ENCODE peak calls at places on chromosome 13, in nine cellular contexts. F is left ventricle myocardium inferior; L is hepatic stellate cell; O is tibial nerve; M is retinal pigment epithelial cell; Y is stimulated activated effector memory CD8-positive, alpha-beta T cell treated with anti-CD3 and anti-CD28 coated beads, Interleukin-12 subunit alpha, Interleukin-12 subunit beta, amount 100 ng/mL, for 72 hours; H is psoas muscle; Q is astrocyte of the spinal cord; D is AG20443. A is an unnamed sample.

GRCh38 chr13:39531646-39532045 is 71.3 kb downstream of the LHFPL6 start:
- DNase-seq in Y (no peak), D (no peak), L (no peak), M (no peak), Q (no peak), O (no peak), H (no peak), F (no peak), A (no peak)

GRCh38 chr13:27476943-27477681 is 26.7 kb upstream of the MTIF3 start:
- DNase-seq in Y (no peak), D (peak; percentile 82), H (no peak), L (peak; percentile 18), M (no peak), O (no peak), F (no peak), Q (peak; percentile 47), A (no peak)

GRCh38 chr13:113491418-113491883 is 940 bp upstream of the DCUN1D2 start:
- DNase-seq in L (peak; percentile 68), Q (peak; percentile 29), F (peak; percentile 45), M (no peak), H (peak; percentile 67), D (peak; percentile 69), Y (no peak), O (no peak), A (no peak)

GRCh38 chr13:84400711-84401110 is 518.4 kb upstream of the SLITRK1 start:
- DNase-seq in Y (no peak), O (no peak), Q (peak; percentile 91), F (no peak), H (no peak), M (peak; percentile 92), D (peak; percentile 8), L (peak; percentile 1), A (peak; percentile 88)

GRCh38 chr13:106919093-106919492 is 351.2 kb upstream of the ARGLU1 start:
- DNase-seq in F (no peak), D (no peak), O (no peak), Y (no peak), Q (peak; percentile 22), H (no peak), M (no peak), L (no peak), A (peak; percentile 1)

GRCh38 chr13:89726690-89727435 is 1620.6 kb upstream of the MIR17HG start:
- DNase-seq in O (no peak), H (no peak), Y (no peak), L (no peak), M (peak; percentile 43), D (no peak), F (no peak), Q (peak; percentile 88), A (peak; percentile 6)

GRCh38 chr13:93505104-93505952 is 278.7 kb downstream of the GPC6 start:
- DNase-seq in H (no peak), L (no peak), D (no peak), M (no peak), O (no peak), Q (peak; percentile 33), F (no peak), Y (no peak), A (no peak)

GRCh38 chr13:72990883-72991282 is 67.9 kb upstream of the KLF5 start:
- DNase-seq in D (no peak), L (no peak), Q (no peak), H (no peak), O (no peak), M (no peak), Y (no peak), F (no peak), A (no peak)

GRCh38 chr13:41742917-41743552 is 217.9 kb downstream of the VWA8 start:
- DNase-seq in Q (no peak), M (no peak), Y (no peak), L (no peak), F (no peak), O (no peak), H (no peak), D (no peak), A (no peak)

GRCh38 chr13:76271728-76272232 is 614.4 kb downstream of the KCTD12 start:
- DNase-seq in M (no peak), O (no peak), Q (peak; percentile 18), D (no peak), Y (no peak), L (no peak), F (no peak), H (no peak), A (no peak)

GRCh38 chr13:80338781-80339577 is 1.9 kb downstream of the SPRY2 start:
- DNase-seq in Y (peak; percentile 11), F (peak; percentile 76), L (peak; percentile 82), D (peak; percentile 76), O (peak; percentile 63), Q (peak; percentile 84), M (no peak), H (peak; percentile 89), A (no peak)

GRCh38 chr13:76600086-76600485 is 286.1 kb downstream of the KCTD12 start:
- DNase-seq in O (peak; percentile 45), L (no peak), D (no peak), M (peak; percentile 12), Y (no peak), F (no peak), H (no peak), Q (peak; percentile 13), A (no peak)

GRCh38 chr13:99185606-99186005 is 15.0 kb upstream of the UBAC2 start:
- DNase-seq in Q (no peak), F (no peak), L (no peak), Y (no peak), O (no peak), M (no peak), D (no peak), H (no peak), A (no peak)

GRCh38 chr13:36907266-36907665 is 12.8 kb downstream of the SMAD9 start:
- DNase-seq in L (no peak), Y (no peak), H (no peak), O (no peak), D (no peak), M (no peak), F (no peak), Q (no peak), A (peak; percentile 9)

GRCh38 chr13:99704390-99704789 is 203.1 kb downstream of the TM9SF2 start:
- DNase-seq in H (no peak), M (no peak), F (no peak), D (no peak), O (no peak), L (no peak), Q (no peak), Y (no peak), A (no peak)

GRCh38 chr13:20369886-20370361 is 137.8 kb upstream of the GJB6 start:
- DNase-seq in Q (no peak), L (no peak), H (no peak), O (no peak), Y (no peak), M (no peak), F (no peak), D (no peak), A (no peak)

GRCh38 chr13:64239372-64239771 is 2823.7 kb upstream of the PCDH20 start:
- DNase-seq in F (no peak), M (peak; percentile 81), O (no peak), H (no peak), D (peak; percentile 13), L (peak; percentile 4), Q (peak; percentile 62), Y (no peak), A (no peak)

A was measured in epithelial cell of proximal tubule.